ENCODE peak calls at places on chromosomes 2 and 18, in ten cellular contexts. Y, Q, L, S, O, B, X, G, W and J are unnamed samples.

GRCh38 chr2:187862715-187863114 is 308.5 kb upstream of the TFPI start:
- DNase-seq in Y (no peak), Q (no peak), L (no peak), S (no peak), O (no peak), B (no peak), X (no peak), G (no peak), W (no peak), J (no peak)

GRCh38 chr2:99421469-99421868 is 68.3 kb downstream of the REV1 start:
- DNase-seq in Y (no peak), Q (no peak), L (no peak), S (no peak), O (no peak), B (no peak), X (no peak), G (no peak), W (no peak), J (no peak)

GRCh38 chr18:58674863-58675472 is 3.7 kb downstream of the MALT1 start:
- DNase-seq in Y (no peak), Q (no peak), L (no peak), S (no peak), O (no peak), B (no peak), X (no peak), G (no peak), W (no peak), J (no peak)

GRCh38 chr2:210072922-210073509 is 70.6 kb downstream of the RPE start:
- DNase-seq in Y (no peak), Q (peak), L (no peak), S (no peak), O (peak), B (peak), X (no peak), G (no peak), W (peak), J (no peak)

GRCh38 chr2:230713331-230714121 is 884 bp downstream of the CAB39 start:
- DNase-seq in Y (no peak), Q (peak), L (peak), S (peak), O (no peak), B (no peak), X (no peak), G (peak), W (no peak), J (peak)

GRCh38 chr2:147575106-147575505 is 269.7 kb upstream of the ACVR2A start:
- DNase-seq in Y (no peak), Q (no peak), L (no peak), S (no peak), O (no peak), B (no peak), X (no peak), G (no peak), W (no peak), J (no peak)

GRCh38 chr2:59936031-59936430 is 617.4 kb downstream of the BCL11A start:
- DNase-seq in Y (no peak), Q (no peak), L (no peak), S (no peak), O (no peak), B (no peak), X (no peak), G (no peak), W (no peak), J (no peak)

GRCh38 chr2:127218843-127219715 is 1.0 kb downstream of the CYP27C1 start:
- DNase-seq in Y (no peak), Q (no peak), L (peak), S (no peak), O (no peak), B (no peak), X (no peak), G (no peak), W (no peak), J (no peak)

GRCh38 chr18:26091047-26091630 is 726 bp upstream of the SS18 start:
- DNase-seq in Y (no peak), Q (no peak), L (no peak), S (no peak), O (no peak), B (no peak), X (peak), G (peak), W (no peak), J (peak)

GRCh38 chr2:17373736-17374135 is 144.5 kb downstream of the RAD51AP2 start:
- DNase-seq in Y (no peak), Q (no peak), L (no peak), S (no peak), O (no peak), B (no peak), X (no peak), G (no peak), W (peak), J (no peak)

GRCh38 chr2:233156001-233156400 is 95.5 kb upstream of the ATG16L1 start:
- DNase-seq in Y (no peak), Q (peak), L (no peak), S (no peak), O (no peak), B (no peak), X (no peak), G (no peak), W (no peak), J (no peak)

GRCh38 chr2:47072018-47072691 is 83.0 kb downstream of the STPG4 start:
- DNase-seq in Y (peak), Q (no peak), L (peak), S (no peak), O (no peak), B (peak), X (peak), G (peak), W (no peak), J (peak)

GRCh38 chr2:151733781-151734672 is at the start of gene NEB:
- DNase-seq in Y (no peak), Q (peak), L (no peak), S (no peak), O (no peak), B (no peak), X (no peak), G (no peak), W (no peak), J (no peak)

GRCh38 chr2:16666453-16666801 is 793 bp upstream of the CYRIA start:
- DNase-seq in Y (no peak), Q (no peak), L (no peak), S (no peak), O (no peak), B (no peak), X (no peak), G (no peak), W (no peak), J (no peak)

GRCh38 chr2:147101906-147102790 is 742.7 kb upstream of the ACVR2A start:
- DNase-seq in Y (no peak), Q (no peak), L (no peak), S (no peak), O (no peak), B (no peak), X (no peak), G (no peak), W (no peak), J (no peak)

GRCh38 chr2:60888853-60889252 is 7.5 kb downstream of the REL start:
- DNase-seq in Y (no peak), Q (no peak), L (no peak), S (no peak), O (no peak), B (no peak), X (no peak), G (no peak), W (no peak), J (no peak)

GRCh38 chr2:24453379-24454073 is 37.5 kb upstream of the NCOA1 start:
- DNase-seq in Y (no peak), Q (no peak), L (no peak), S (no peak), O (no peak), B (no peak), X (no peak), G (no peak), W (no peak), J (no peak)